ENCODE peak calls at places on chromosomes 16 and 17, in nine cellular contexts. R, O, T, Q, G, M, L, J and P are unnamed samples.

GRCh38 chr17:40190197-40191021 is 13.1 kb downstream of the RAPGEFL1 start:
- DNase-seq in R (peak), O (no peak), T (no peak), Q (peak), G (peak), M (no peak), L (no peak), J (peak), P (no peak)

GRCh38 chr17:33292981-33293867 is at the start of gene ASIC2:
- DNase-seq in R (peak), O (no peak), T (no peak), Q (no peak), G (peak), M (peak), L (no peak), J (peak), P (peak)

GRCh38 chr17:75910699-75911098 is 6.0 kb upstream of the MRPL38 start:
- DNase-seq in R (peak), O (no peak), T (no peak), Q (no peak), G (peak), M (no peak), L (no peak), J (no peak), P (no peak)

GRCh38 chr17:3256575-3256974 is 41.6 kb downstream of the OR3A1 start:
- DNase-seq in R (peak), O (no peak), T (no peak), Q (no peak), G (no peak), M (no peak), L (no peak), J (no peak), P (no peak)

GRCh38 chr17:27550974-27551505 is 79.9 kb upstream of the LGALS9 start:
- DNase-seq in R (no peak), O (no peak), T (no peak), Q (no peak), G (no peak), M (no peak), L (no peak), J (no peak), P (no peak)

GRCh38 chr17:12472613-12473173 is 193.0 kb upstream of the MYOCD start:
- DNase-seq in R (no peak), O (no peak), T (no peak), Q (no peak), G (no peak), M (no peak), L (no peak), J (no peak), P (no peak)

GRCh38 chr17:38333635-38334295 is 10.0 kb downstream of the GPR179 start:
- DNase-seq in R (peak), O (peak), T (no peak), Q (peak), G (peak), M (peak), L (peak), J (peak), P (no peak)

GRCh38 chr16:15811778-15812750 is 44.8 kb downstream of the MYH11 start:
- DNase-seq in R (peak), O (no peak), T (peak), Q (no peak), G (no peak), M (peak), L (peak), J (no peak), P (peak)

GRCh38 chr16:77223184-77223583 is 24.0 kb downstream of the SYCE1L start:
- DNase-seq in R (peak), O (no peak), T (no peak), Q (peak), G (no peak), M (peak), L (no peak), J (peak), P (no peak)

GRCh38 chr17:9408381-9408780 is 167.2 kb downstream of the STX8 start:
- DNase-seq in R (no peak), O (no peak), T (no peak), Q (no peak), G (no peak), M (no peak), L (no peak), J (no peak), P (peak)

GRCh38 chr17:79473111-79473835 is 137.6 kb downstream of the RBFOX3 start:
- DNase-seq in R (no peak), O (no peak), T (no peak), Q (no peak), G (no peak), M (peak), L (no peak), J (no peak), P (no peak)

GRCh38 chr16:729768-730665 is 3.1 kb downstream of the HAGHL start:
- DNase-seq in R (no peak), O (no peak), T (no peak), Q (no peak), G (no peak), M (no peak), L (no peak), J (no peak), P (no peak)

GRCh38 chr17:41417576-41418015 is 6.8 kb downstream of the KRT37 start:
- DNase-seq in R (peak), O (no peak), T (no peak), Q (no peak), G (no peak), M (no peak), L (no peak), J (no peak), P (peak)

GRCh38 chr17:72974605-72975232 is 117.8 kb downstream of the SLC39A11 start:
- DNase-seq in R (no peak), O (no peak), T (no peak), Q (no peak), G (no peak), M (no peak), L (no peak), J (no peak), P (peak)

GRCh38 chr17:336110-337021 is 16.2 kb downstream of the RPH3AL start:
- DNase-seq in R (no peak), O (no peak), T (no peak), Q (no peak), G (no peak), M (peak), L (no peak), J (peak), P (no peak)

GRCh38 chr17:2894782-2895181 is 98.5 kb downstream of the RAP1GAP2 start:
- DNase-seq in R (no peak), O (no peak), T (no peak), Q (no peak), G (no peak), M (no peak), L (no peak), J (no peak), P (no peak)

GRCh38 chr16:83136924-83137323 is 510.2 kb downstream of the CDH13 start:
- DNase-seq in R (no peak), O (no peak), T (no peak), Q (no peak), G (peak), M (no peak), L (no peak), J (no peak), P (no peak)

GRCh38 chr17:65660947-65661346 is 99.5 kb upstream of the AXIN2 start:
- DNase-seq in R (no peak), O (no peak), T (no peak), Q (no peak), G (no peak), M (no peak), L (peak), J (no peak), P (no peak)

GRCh38 chr16:81814751-81815428 is 35.8 kb downstream of the PLCG2 start:
- DNase-seq in R (no peak), O (no peak), T (no peak), Q (no peak), G (no peak), M (no peak), L (no peak), J (no peak), P (no peak)

GRCh38 chr17:59752446-59752845 is 45.0 kb downstream of the VMP1 start:
- DNase-seq in R (no peak), O (no peak), T (no peak), Q (no peak), G (no peak), M (no peak), L (no peak), J (no peak), P (no peak)

GRCh38 chr16:68417711-68418301 is 30.5 kb downstream of the SMPD3 start:
- DNase-seq in R (no peak), O (no peak), T (peak), Q (peak), G (no peak), M (no peak), L (no peak), J (peak), P (peak)

GRCh38 chr17:36505171-36505570 is 18.7 kb downstream of the ZNHIT3 start:
- DNase-seq in R (no peak), O (no peak), T (no peak), Q (no peak), G (no peak), M (no peak), L (no peak), J (no peak), P (no peak)

GRCh38 chr17:47254403-47254943 is 846 bp downstream of the ITGB3 start:
- DNase-seq in R (peak), O (no peak), T (no peak), Q (no peak), G (no peak), M (no peak), L (no peak), J (no peak), P (no peak)

GRCh38 chr16:77993586-77993985 is 28.8 kb upstream of the CLEC3A start:
- DNase-seq in R (peak), O (no peak), T (no peak), Q (no peak), G (no peak), M (no peak), L (no peak), J (no peak), P (no peak)